ENCODE peak calls at places on chromosome 7, in nine cellular contexts. T, O, I, X, K, A, N, C and U are unnamed samples.

GRCh38 chr7:149125189-149125863 is 798 bp downstream of the ZNF425 start:
- DNase-seq in T (no peak), O (no peak), I (no peak), X (no peak), K (no peak), A (no peak), N (no peak), C (no peak), U (no peak)

GRCh38 chr7:48426966-48427555 is 255.8 kb downstream of the ABCA13 start:
- DNase-seq in T (no peak), O (no peak), I (peak), X (no peak), K (peak), A (no peak), N (peak), C (no peak), U (no peak)

GRCh38 chr7:22248111-22248809 is 108.7 kb downstream of the RAPGEF5 start:
- DNase-seq in T (no peak), O (no peak), I (no peak), X (no peak), K (no peak), A (no peak), N (no peak), C (no peak), U (no peak)

GRCh38 chr7:9242604-9243003 is 809.2 kb downstream of the NXPH1 start:
- DNase-seq in T (no peak), O (no peak), I (no peak), X (no peak), K (no peak), A (no peak), N (no peak), C (no peak), U (no peak)

GRCh38 chr7:150737265-150738055 is at the start of gene GIMAP5:
- DNase-seq in T (peak), O (no peak), I (no peak), X (no peak), K (no peak), A (no peak), N (no peak), C (no peak), U (no peak)

GRCh38 chr7:21128418-21128817 is 299.5 kb upstream of the SP4 start:
- DNase-seq in T (no peak), O (no peak), I (no peak), X (no peak), K (peak), A (no peak), N (no peak), C (no peak), U (peak)

GRCh38 chr7:93736970-93737369 is 153.6 kb downstream of the TFPI2 start:
- DNase-seq in T (no peak), O (no peak), I (no peak), X (no peak), K (no peak), A (no peak), N (no peak), C (no peak), U (no peak)

GRCh38 chr7:6649241-6649961 is 12.3 kb downstream of the ZNF316 start:
- DNase-seq in T (no peak), O (no peak), I (no peak), X (no peak), K (no peak), A (no peak), N (no peak), C (no peak), U (no peak)

GRCh38 chr7:128281605-128282380 is 40.7 kb downstream of the LEP start:
- DNase-seq in T (no peak), O (no peak), I (no peak), X (no peak), K (no peak), A (no peak), N (no peak), C (no peak), U (no peak)

GRCh38 chr7:73705551-73705920 is 13.9 kb downstream of the STX1A start:
- DNase-seq in T (no peak), O (no peak), I (no peak), X (no peak), K (no peak), A (no peak), N (no peak), C (no peak), U (no peak)

GRCh38 chr7:112183266-112183665 is 22.9 kb downstream of the DOCK4 start:
- DNase-seq in T (no peak), O (no peak), I (no peak), X (no peak), K (no peak), A (no peak), N (no peak), C (no peak), U (no peak)

GRCh38 chr7:70434376-70434775 is 697.6 kb upstream of the GALNT17 start:
- DNase-seq in T (no peak), O (no peak), I (no peak), X (no peak), K (no peak), A (no peak), N (no peak), C (no peak), U (no peak)

GRCh38 chr7:111126987-111127386 is 36.1 kb downstream of the LRRN3 start:
- DNase-seq in T (no peak), O (no peak), I (peak), X (no peak), K (no peak), A (peak), N (peak), C (peak), U (no peak)

GRCh38 chr7:82428186-82428961 is 15.2 kb downstream of the CACNA2D1 start:
- DNase-seq in T (no peak), O (no peak), I (peak), X (no peak), K (no peak), A (no peak), N (peak), C (no peak), U (no peak)

GRCh38 chr7:141190467-141190866 is 116.6 kb downstream of the TMEM178B start:
- DNase-seq in T (no peak), O (no peak), I (no peak), X (no peak), K (no peak), A (no peak), N (no peak), C (no peak), U (no peak)

GRCh38 chr7:100706672-100707311 is 871 bp downstream of the POP7 start:
- DNase-seq in T (no peak), O (no peak), I (no peak), X (no peak), K (no peak), A (no peak), N (peak), C (no peak), U (peak)

GRCh38 chr7:142908921-142909870 is 23.7 kb upstream of the TRPV6 start:
- DNase-seq in T (no peak), O (peak), I (peak), X (no peak), K (no peak), A (peak), N (peak), C (no peak), U (peak)

GRCh38 chr7:91142743-91143142 is 121.5 kb upstream of the FZD1 start:
- DNase-seq in T (no peak), O (no peak), I (no peak), X (no peak), K (no peak), A (no peak), N (no peak), C (no peak), U (no peak)

GRCh38 chr7:112484671-112485097 is 3.9 kb downstream of the LSMEM1 start:
- DNase-seq in T (no peak), O (no peak), I (peak), X (no peak), K (no peak), A (peak), N (peak), C (peak), U (no peak)

GRCh38 chr7:37117261-37117660 is 331.4 kb downstream of the ELMO1 start:
- DNase-seq in T (no peak), O (no peak), I (no peak), X (no peak), K (no peak), A (no peak), N (no peak), C (no peak), U (peak)

GRCh38 chr7:26167293-26167934 is 15.4 kb downstream of the NFE2L3 start:
- DNase-seq in T (no peak), O (no peak), I (no peak), X (no peak), K (no peak), A (no peak), N (no peak), C (no peak), U (no peak)

GRCh38 chr7:27169658-27170493 is 4.2 kb downstream of the HOXA10 start:
- DNase-seq in T (no peak), O (no peak), I (no peak), X (no peak), K (peak), A (no peak), N (peak), C (no peak), U (peak)